ENCODE peak calls at places on chromosomes 3 and 15, in six cellular contexts. C, M, T, Y, G and R are unnamed samples.

GRCh38 chr3:150235799-150236198 is 172.3 kb upstream of the TSC22D2 start:
- DNase-seq in C (no peak), M (no peak), T (peak; percentile 17), Y (no peak), G (no peak), R (no peak)

GRCh38 chr3:123372789-123373534 is 75.9 kb downstream of the ADCY5 start:
- DNase-seq in C (no peak), M (no peak), T (no peak), Y (no peak), G (no peak), R (no peak)

GRCh38 chr15:78457101-78457500 is 19.1 kb downstream of the IREB2 start:
- DNase-seq in C (peak; percentile 44), M (no peak), T (peak; percentile 48), Y (no peak), G (no peak), R (no peak)

GRCh38 chr3:129121792-129122696 is at the start of gene RAB43:
- DNase-seq in C (peak; percentile 86), M (peak; percentile 87), T (peak; percentile 79), Y (peak; percentile 57), G (peak; percentile 81), R (peak; percentile 47)

GRCh38 chr15:60086676-60087446 is 82.8 kb downstream of the FOXB1 start:
- DNase-seq in C (no peak), M (no peak), T (no peak), Y (no peak), G (no peak), R (no peak)

GRCh38 chr3:148106062-148106461 is 591.6 kb upstream of the AGTR1 start:
- DNase-seq in C (no peak), M (no peak), T (peak; percentile 19), Y (no peak), G (no peak), R (no peak)

GRCh38 chr15:78808550-78808949 is 2.7 kb downstream of the ADAMTS7 start:
- DNase-seq in C (peak; percentile 6), M (no peak), T (peak; percentile 76), Y (no peak), G (no peak), R (no peak)

GRCh38 chr15:83206971-83207621 is 527 bp downstream of the HDGFL3 start:
- DNase-seq in C (no peak), M (peak; percentile 47), T (peak; percentile 57), Y (no peak), G (no peak), R (no peak)

GRCh38 chr3:4492240-4493007 is 724 bp upstream of the ITPR1 start:
- DNase-seq in C (peak; percentile 31), M (peak; percentile 49), T (peak; percentile 70), Y (no peak), G (no peak), R (no peak)